ENCODE peak calls at places on chromosomes 6 and 20, in six cellular contexts. B is ovary, Y is body of pancreas, H is uterus, Q is suprapubic skin, M is H1. D is an unnamed sample.

GRCh38 chr6:163948250-163948649 is 533.7 kb downstream of the QKI start:
- DNase-seq in Y (no peak), M (no peak), B (no peak), H (no peak), Q (no peak), D (no peak)

GRCh38 chr6:84696181-84696580 is 68.2 kb downstream of the TBX18 start:
- DNase-seq in Y (no peak), B (no peak), Q (no peak), H (no peak), M (no peak), D (no peak)

GRCh38 chr6:157268396-157268795 is 54.9 kb downstream of the TMEM242 start:
- DNase-seq in B (no peak), M (no peak), Q (no peak), H (no peak), Y (no peak), D (no peak)

GRCh38 chr20:20079102-20079784 is 26.9 kb downstream of the CFAP61 start:
- DNase-seq in M (no peak), B (no peak), H (no peak), Q (no peak), Y (no peak), D (no peak)

GRCh38 chr6:118680452-118681095 is 29.2 kb upstream of the CEP85L start:
- DNase-seq in B (no peak), M (no peak), Q (no peak), Y (no peak), H (no peak), D (no peak)

GRCh38 chr6:162200945-162201692 is 526.4 kb downstream of the PRKN start:
- DNase-seq in Y (no peak), B (no peak), Q (no peak), M (no peak), H (no peak), D (no peak)

GRCh38 chr20:59783020-59784010 is 150.1 kb downstream of the SYCP2 start:
- DNase-seq in H (no peak), Y (peak; percentile 53), Q (peak; percentile 67), M (peak; percentile 43), B (peak; percentile 64), D (no peak)

GRCh38 chr6:121482004-121482693 is 46.7 kb downstream of the GJA1 start:
- DNase-seq in M (no peak), B (no peak), Y (no peak), H (no peak), Q (no peak), D (no peak)

GRCh38 chr20:33010674-33011449 is 3.4 kb downstream of the BPIFB2 start:
- DNase-seq in Q (no peak), H (no peak), B (no peak), M (no peak), Y (no peak), D (no peak)

GRCh38 chr20:33010133-33010504 is 2.6 kb downstream of the BPIFB2 start:
- DNase-seq in H (no peak), M (no peak), Y (no peak), B (no peak), Q (no peak), D (no peak)

GRCh38 chr20:33008336-33009213 is 1.1 kb downstream of the BPIFB2 start:
- DNase-seq in Y (no peak), B (no peak), Q (no peak), H (no peak), M (no peak), D (no peak)

GRCh38 chr20:33007376-33008335 is at the start of gene BPIFB2:
- DNase-seq in Y (no peak), M (no peak), Q (no peak), H (no peak), B (no peak), D (no peak)

DNA sequence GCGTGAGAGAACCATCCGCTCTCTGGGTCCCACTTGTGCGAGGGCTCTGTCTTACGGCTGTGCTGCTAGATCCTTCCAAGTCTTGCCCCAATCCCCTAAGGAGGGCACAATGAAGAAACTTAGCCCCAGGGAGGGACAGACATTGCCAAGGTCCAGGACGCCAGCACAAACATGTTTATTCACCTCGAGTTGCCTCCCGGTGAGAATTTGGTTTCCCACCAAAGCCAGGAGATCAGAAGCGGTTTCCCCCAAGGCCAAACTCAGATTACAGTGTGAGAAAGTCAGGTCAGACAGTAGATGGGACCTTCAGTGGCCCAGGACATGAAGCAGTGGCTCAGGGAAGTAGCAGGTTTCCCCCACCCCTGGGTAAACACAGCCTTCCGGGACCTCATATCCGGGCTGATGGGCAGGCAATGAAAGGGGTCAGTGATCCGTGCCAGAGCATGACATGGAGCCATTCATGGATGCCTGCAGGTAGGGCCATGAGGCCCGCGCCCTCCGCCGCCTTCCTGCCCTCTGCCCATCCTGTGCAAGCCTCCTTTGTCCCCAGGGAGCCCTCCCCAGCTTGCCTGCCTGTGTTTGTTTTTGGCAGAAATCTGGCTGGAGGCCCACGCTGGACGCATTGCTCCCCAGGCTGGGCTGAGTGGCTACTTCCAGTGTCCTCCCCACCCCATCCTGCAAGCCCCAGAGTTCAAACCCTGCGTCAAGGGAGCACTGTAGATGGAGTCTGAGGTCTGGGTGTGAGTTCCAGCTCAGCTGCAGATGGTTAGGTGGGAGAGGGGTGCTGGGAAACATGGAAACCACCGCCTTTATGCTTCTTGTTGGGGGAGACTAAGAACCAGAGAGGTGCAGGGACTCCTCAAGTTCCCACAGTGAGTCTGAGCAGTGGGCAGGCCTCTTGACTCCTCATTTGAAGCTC is 2.0 kb downstream of the BPIFB2 start:
- DNase-seq in B (no peak), Q (no peak), H (no peak), Y (no peak), M (no peak), D (no peak)
- H3K27me3 ChIP-seq in B (no peaks in the 10 kb centered on the region), Q (peaks cover 26% of the 10 kb centered on the region), H (no peaks in the 10 kb centered on the region), Y (no peaks in the 10 kb centered on the region), M (no peaks in the 10 kb centered on the region), D (peaks cover 2% of the 10 kb centered on the region)

GRCh38 chr6:25697537-25698340 is 45.7 kb downstream of the SCGN start:
- DNase-seq in H (no peak), Y (no peak), B (no peak), M (no peak), Q (no peak), D (no peak)

GRCh38 chr6:25700841-25701240 is 48.8 kb downstream of the SCGN start:
- DNase-seq in Q (no peak), Y (no peak), B (no peak), M (no peak), H (no peak), D (no peak)

GRCh38 chr6:25695671-25696070 is 43.7 kb downstream of the SCGN start:
- DNase-seq in Q (no peak), H (no peak), M (no peak), Y (no peak), B (no peak), D (no peak)

GRCh38 chr6:25699649-25700048 is 47.6 kb downstream of the SCGN start:
- DNase-seq in B (no peak), Q (no peak), Y (no peak), M (no peak), H (no peak), D (no peak)

GRCh38 chr6:25698631-25699030 is 46.6 kb downstream of the SCGN start:
- DNase-seq in H (no peak), M (no peak), Y (no peak), Q (no peak), B (no peak), D (no peak)
- TF ChIP-seq POLR2A in H (no peak), M (no peak), Y (no peak), Q (no peak), B (no peak), D (no peak)

DNA sequence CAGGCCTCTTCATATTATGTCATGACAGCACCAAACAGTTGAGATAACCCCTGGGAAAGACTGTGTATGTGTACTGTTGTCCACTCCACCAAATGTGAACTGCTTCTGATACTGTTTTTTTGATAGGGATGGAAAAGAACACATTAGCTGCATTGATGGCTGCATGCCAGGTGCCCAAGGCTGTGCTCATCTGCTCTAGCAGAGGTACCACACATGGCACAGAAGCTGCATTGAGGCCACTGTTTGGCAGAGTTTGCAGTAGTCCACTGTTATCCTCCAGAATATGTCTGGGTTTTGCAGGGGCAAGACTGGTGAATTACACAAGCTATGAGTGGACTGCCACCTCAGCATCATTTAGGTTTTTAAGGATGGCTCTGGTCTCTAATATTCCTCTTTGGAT is 28.2 kb upstream of the ELMO2 start:
- DNase-seq in M (no peak), B (no peak), H (no peak), Y (no peak), Q (no peak), D (no peak)
- H3K27me3 ChIP-seq in M (no peaks in the 10 kb centered on the region), B (no peaks in the 10 kb centered on the region), H (no peaks in the 10 kb centered on the region), Y (no peaks in the 10 kb centered on the region), Q (peaks cover 28% of the 10 kb centered on the region), D (peaks cover 8% of the 10 kb centered on the region)

DNA sequence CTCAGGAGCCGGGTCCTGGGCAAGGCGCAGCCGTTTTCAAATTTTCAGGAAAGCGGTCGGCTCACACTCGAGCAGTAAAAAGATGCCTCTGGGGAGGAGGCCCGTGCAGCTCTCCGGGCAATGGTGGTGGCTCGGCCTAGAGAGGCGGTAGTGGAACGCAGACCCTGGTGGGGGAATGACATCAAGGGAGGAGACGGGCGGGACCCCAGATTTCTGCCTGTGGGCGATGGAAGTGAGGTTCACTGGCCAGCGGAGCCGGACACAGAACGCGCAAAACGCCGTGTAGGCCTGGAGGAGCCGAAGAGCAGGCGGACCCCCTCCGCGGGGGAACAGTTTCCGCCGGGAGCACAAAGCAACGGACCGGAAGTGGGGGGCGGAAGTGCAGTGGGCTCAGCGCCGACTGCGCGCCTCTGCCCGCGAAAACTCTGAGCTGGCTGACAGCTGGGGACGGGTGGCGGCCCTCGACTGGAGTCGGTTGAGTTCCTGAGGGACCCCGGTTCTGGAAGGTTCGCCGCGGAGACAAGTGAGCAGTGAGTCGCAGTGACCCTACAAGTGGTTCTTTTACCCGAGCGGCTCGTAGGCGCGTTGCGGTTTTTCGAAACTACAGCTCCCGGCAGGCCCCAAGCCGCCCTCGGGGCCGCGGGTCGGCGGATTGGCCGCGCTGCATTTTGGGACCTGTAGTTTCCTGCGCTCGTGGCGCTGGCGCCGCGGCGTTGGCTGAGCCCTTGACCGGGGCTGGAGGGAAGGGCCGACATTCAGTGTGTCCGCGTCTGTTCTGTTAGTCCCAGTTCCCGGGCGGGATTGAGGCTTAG is at the start of gene RTEL1:
- DNase-seq in M (no peak), Q (peak; percentile 92), H (peak; percentile 89), B (peak; percentile 94), Y (peak; percentile 90), D (peak; percentile 88)
- TF ChIP-seq POLR2A in M (no peak), Q (no peak), H (no peak), B (peak; percentile 60), Y (peak; percentile 57), D (peak; percentile 34)

GRCh38 chr20:63083831-63084562 is 77.2 kb upstream of the BHLHE23 start:
- DNase-seq in Q (peak; percentile 46), M (no peak), Y (no peak), B (no peak), H (no peak), D (no peak)
- H3K27me3 ChIP-seq in Q (peaks cover 83% of the 10 kb centered on the region), M (no peaks in the 10 kb centered on the region), Y (no peaks in the 10 kb centered on the region), B (no peaks in the 10 kb centered on the region), H (no peaks in the 10 kb centered on the region), D (peaks cover 25% of the 10 kb centered on the region)

DNA sequence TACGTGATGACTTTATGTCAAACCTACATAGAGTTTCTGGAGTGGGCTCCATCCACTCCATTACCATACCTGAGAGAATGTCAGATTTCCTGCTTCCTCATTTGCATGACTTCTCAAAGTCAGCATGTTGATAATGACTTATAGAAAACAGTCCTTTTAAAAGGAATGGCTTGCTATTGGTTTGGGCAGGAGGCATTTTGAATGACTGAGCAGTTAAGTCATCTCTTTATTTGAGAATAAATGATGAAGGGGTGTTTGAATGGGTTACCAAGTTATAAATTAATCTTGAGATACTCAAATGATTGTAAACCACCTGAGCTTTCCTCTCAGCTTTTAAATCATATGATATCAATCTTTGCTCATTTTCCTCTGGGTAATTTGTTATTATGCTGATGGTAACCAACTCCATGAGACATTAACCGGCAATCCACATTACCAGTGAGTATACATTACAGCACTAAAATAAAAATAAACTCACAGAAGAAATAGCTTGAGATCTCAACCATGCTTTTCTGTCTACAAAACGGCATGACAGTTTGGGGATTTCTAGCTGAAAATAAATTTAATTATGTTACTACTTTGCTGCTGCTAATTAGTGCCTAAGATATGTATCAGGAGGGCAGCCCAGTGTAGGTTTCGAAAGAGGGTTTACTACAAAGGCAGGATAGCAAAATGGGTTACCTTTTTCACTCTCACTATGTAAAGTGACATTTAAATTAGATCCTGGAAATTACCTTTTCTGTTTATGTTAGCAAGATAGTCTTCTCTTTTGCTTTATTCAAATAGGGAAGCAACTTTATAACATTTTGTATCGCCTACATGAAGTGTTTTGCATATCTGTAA is 78.8 kb downstream of the RPS12 start:
- DNase-seq in M (no peak), H (no peak), Y (no peak), Q (no peak), B (no peak), D (no peak)
- TF ChIP-seq POLR2A in M (no peak), H (no peak), Y (no peak), Q (no peak), B (no peak), D (no peak)